ENCODE peak calls at places on chromosome X, in five cellular contexts. V is RWPE1, X is GM12864, U is tibial nerve, E is H9. K is an unnamed sample.
A peak's percentile ranks its signal among the peaks of the same experiment; 100 is the strongest.

GRCh38 chrX:109440475-109440874 is 41.4 kb downstream of the GUCY2F start:
- DNase-seq in X (peak; percentile 21), U (no peak), V (no peak), E (no peak), K (peak; percentile 6)

GRCh38 chrX:65607070-65607742 is 60.2 kb upstream of the MSN start:
- DNase-seq in E (no peak), X (no peak), U (no peak), V (no peak), K (no peak)

GRCh38 chrX:30504309-30504708 is 73.3 kb downstream of the TASL start:
- DNase-seq in X (no peak), V (no peak), E (no peak), U (no peak), K (peak; percentile 13)

GRCh38 chrX:66676990-66677389 is 38.1 kb upstream of the EDA2R start:
- DNase-seq in X (no peak), V (peak; percentile 1), U (no peak), E (no peak), K (no peak)

GRCh38 chrX:10135561-10136399 is 21.0 kb upstream of the CLCN4 start:
- DNase-seq in X (no peak), V (no peak), U (no peak), E (no peak), K (no peak)

GRCh38 chrX:135185795-135186443 is 14.7 kb upstream of the CT55 start:
- DNase-seq in V (peak; percentile 37), U (no peak), E (peak; percentile 59), X (peak; percentile 5), K (peak; percentile 49)

GRCh38 chrX:118523920-118524319 is 28.3 kb downstream of the DOCK11 start:
- DNase-seq in U (no peak), X (no peak), E (no peak), V (no peak), K (no peak)

GRCh38 chrX:115494133-115494532 is 66.8 kb upstream of the PLS3 start:
- DNase-seq in V (no peak), U (no peak), X (no peak), E (no peak), K (no peak)

GRCh38 chrX:48957477-48957826 is at the start of gene OTUD5:
- DNase-seq in U (peak; percentile 19), X (no peak), E (no peak), V (peak; percentile 34), K (peak; percentile 76)

GRCh38 chrX:136192839-136193414 is 45.6 kb downstream of the FHL1 start:
- DNase-seq in X (no peak), E (no peak), V (no peak), U (no peak), K (no peak)

GRCh38 chrX:85084770-85085393 is 81.2 kb downstream of the APOOL start:
- DNase-seq in E (no peak), U (no peak), X (no peak), V (peak; percentile 17), K (peak; percentile 39)

GRCh38 chrX:110006826-110007375 is 4.0 kb downstream of the TMEM164 start:
- DNase-seq in X (no peak), E (no peak), V (no peak), U (no peak), K (no peak)

GRCh38 chrX:26100421-26100920 is 37.7 kb upstream of the MAGEB18 start:
- DNase-seq in U (no peak), X (no peak), V (no peak), E (no peak), K (no peak)

GRCh38 chrX:7972586-7972985 is 45.4 kb upstream of the PNPLA4 start:
- DNase-seq in U (no peak), E (no peak), X (no peak), V (no peak), K (no peak)

GRCh38 chrX:87338510-87338909 is 179.1 kb upstream of the KLHL4 start:
- DNase-seq in X (no peak), V (peak; percentile 0), E (no peak), U (no peak), K (no peak)

GRCh38 chrX:109886122-109886761 is 116.7 kb upstream of the TMEM164 start:
- DNase-seq in V (peak; percentile 46), X (peak; percentile 8), E (peak; percentile 38), U (no peak), K (peak; percentile 38)

GRCh38 chrX:108022491-108023089 is 22.3 kb upstream of the VSIG1 start:
- DNase-seq in V (no peak), X (no peak), E (no peak), U (no peak), K (no peak)

DNA sequence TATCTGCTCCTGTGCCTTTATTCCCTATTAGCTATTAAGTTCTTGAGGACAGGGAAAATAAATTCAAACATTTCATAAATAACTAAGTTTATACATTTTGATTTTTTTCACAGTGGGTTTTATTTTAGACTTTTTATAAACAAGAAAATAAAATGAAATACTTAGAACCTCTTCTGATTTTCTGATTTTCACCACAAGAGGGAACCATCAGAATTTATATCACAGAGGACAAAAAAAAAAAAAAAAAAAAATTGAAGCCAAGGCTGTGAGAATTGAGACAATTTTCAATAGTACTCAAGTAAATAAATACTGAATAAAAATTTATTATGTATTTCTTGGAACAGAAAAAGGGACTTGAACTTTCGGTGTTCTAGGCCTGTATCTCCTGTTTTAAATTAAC is 288.1 kb downstream of the SH3BGRL start:
- DNase-seq in V (no peak), E (no peak), X (no peak), U (no peak), K (no peak)
- TF ChIP-seq CTCF in V (no peak), E (peak; percentile 11), X (no peak), U (no peak), K (no peak)

GRCh38 chrX:140521393-140521792 is 16.5 kb upstream of the SOX3 start:
- DNase-seq in V (no peak), E (no peak), U (no peak), X (no peak), K (no peak)

GRCh38 chrX:140525448-140525847 is 20.6 kb upstream of the SOX3 start:
- DNase-seq in U (no peak), E (no peak), V (no peak), X (no peak), K (no peak)

GRCh38 chrX:140524556-140524955 is 19.7 kb upstream of the SOX3 start:
- DNase-seq in X (no peak), U (no peak), E (peak; percentile 25), V (no peak), K (no peak)

DNA sequence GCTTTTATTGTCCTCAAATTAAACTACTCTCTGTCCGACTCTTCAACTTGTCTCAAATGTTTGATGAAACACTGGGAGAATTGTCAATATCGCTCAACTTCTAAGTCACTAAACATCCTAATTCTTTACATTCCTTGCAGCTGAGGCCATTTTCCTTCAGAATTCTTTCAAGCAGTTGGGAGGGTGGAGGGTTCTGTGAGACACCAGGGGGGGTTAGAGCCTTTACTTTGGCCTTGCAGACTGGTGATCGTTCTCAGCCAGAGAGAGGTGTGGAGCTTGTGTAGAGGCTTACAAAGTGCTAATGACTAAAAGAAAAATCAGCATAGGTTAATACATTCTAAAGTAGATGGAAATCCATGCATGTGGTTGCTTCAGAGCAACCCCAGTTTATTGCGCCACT is 21.3 kb upstream of the SOX3 start:
- DNase-seq in E (peak; percentile 52), V (no peak), X (no peak), U (no peak), K (no peak)
- TF ChIP-seq CTCF in E (peak; percentile 55), V (no peak), X (no peak), U (no peak), K (no peak)

DNA sequence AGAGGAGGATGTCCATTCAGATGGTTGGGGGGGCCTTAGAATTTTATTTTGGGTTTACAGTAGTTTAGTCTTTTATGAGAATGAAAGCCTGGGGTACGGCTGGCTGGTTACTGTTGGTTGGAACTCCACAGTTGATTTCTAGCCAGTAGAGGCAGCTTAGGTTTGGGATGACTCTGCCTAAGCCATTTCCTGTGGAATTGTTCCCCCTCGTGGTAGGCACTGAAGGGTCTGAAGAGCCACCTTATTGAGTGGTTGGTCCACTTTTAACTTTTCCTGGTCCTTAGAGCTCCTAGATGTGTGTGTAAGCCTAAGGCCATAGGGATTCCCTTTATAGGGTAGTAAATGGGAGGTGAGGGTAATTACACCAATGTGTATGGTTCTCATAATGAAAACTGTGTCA is 19.7 kb downstream of the SPIN3 start:
- DNase-seq in U (no peak), V (no peak), X (no peak), E (no peak), K (no peak)
- TF ChIP-seq CTCF in U (no peak), V (no peak), X (no peak), E (no peak), K (no peak)

GRCh38 chrX:20001615-20002014 is 10.8 kb upstream of the BCLAF3 start:
- DNase-seq in X (no peak), V (no peak), U (no peak), E (peak; percentile 36), K (no peak)
- TF ChIP-seq CTCF in X (no peak), V (no peak), U (no peak), E (no peak), K (no peak)

GRCh38 chrX:149633511-149633910 is 1.9 kb upstream of the TMEM185A start:
- DNase-seq in V (no peak), U (no peak), E (no peak), X (no peak), K (no peak)
- TF ChIP-seq CTCF in V (no peak), U (no peak), E (no peak), X (no peak), K (no peak)

GRCh38 chrX:12979011-12979629 is 4.2 kb downstream of the TMSB4X start:
- DNase-seq in U (no peak), E (no peak), V (no peak), X (no peak), K (no peak)

GRCh38 chrX:12975999-12976558 is 1.2 kb downstream of the TMSB4X start:
- DNase-seq in X (no peak), V (peak; percentile 62), U (no peak), E (no peak), K (peak; percentile 24)

GRCh38 chrX:12979630-12980015 is 4.7 kb downstream of the TMSB4X start:
- DNase-seq in U (no peak), X (no peak), E (no peak), V (no peak), K (no peak)

GRCh38 chrX:12977761-12978204 is 2.9 kb downstream of the TMSB4X start:
- DNase-seq in E (no peak), V (no peak), X (no peak), U (no peak), K (no peak)

GRCh38 chrX:12978205-12979010 is 3.5 kb downstream of the TMSB4X start:
- DNase-seq in X (no peak), U (no peak), V (no peak), E (peak; percentile 76), K (no peak)
- TF ChIP-seq CTCF in X (no peak), U (no peak), V (no peak), E (no peak), K (no peak)

GRCh38 chrX:123173833-123174232 is 10.2 kb upstream of the GRIA3 start:
- DNase-seq in X (no peak), V (no peak), U (no peak), E (no peak), K (no peak)
- TF ChIP-seq CTCF in X (peak; percentile 22), V (no peak), U (no peak), E (peak; percentile 60), K (no peak)

GRCh38 chrX:100424012-100424411 is 13.9 kb upstream of the PCDH19 start:
- DNase-seq in E (peak; percentile 44), X (no peak), U (no peak), V (no peak), K (no peak)
- TF ChIP-seq CTCF in E (peak; percentile 65), X (peak; percentile 7), U (no peak), V (no peak), K (no peak)